ENCODE peak calls at places on chromosomes 11 and 22, in five cellular contexts. One of them, this sample, is unnamed.

GRCh38 chr11:59556883-59557205 is 45.5 kb downstream of the OR4D9 start:
- DNase-seq in stimulated activated CD4-positive, alpha-beta T cell treated with anti-CD3 and anti-CD28 coated beads, Interleukin-2, amount 100 ng/mL, for 48 hours: no peak
- DNase-seq in left lung: no peak
- DNase-seq in KBM-7: no peak
- DNase-seq in M059J: peak; percentile 68
- DNase-seq in this sample: no peak

GRCh38 chr11:107276057-107276456 is 181.6 kb downstream of the CWF19L2 start:
- DNase-seq in left lung: no peak
- DNase-seq in KBM-7: no peak
- DNase-seq in stimulated activated CD4-positive, alpha-beta T cell treated with anti-CD3 and anti-CD28 coated beads, Interleukin-2, amount 100 ng/mL, for 48 hours: no peak
- DNase-seq in M059J: no peak
- DNase-seq in this sample: no peak

GRCh38 chr11:65541093-65542010 is 16.5 kb downstream of the SCYL1 start:
- DNase-seq in M059J: no peak
- DNase-seq in KBM-7: no peak
- DNase-seq in stimulated activated CD4-positive, alpha-beta T cell treated with anti-CD3 and anti-CD28 coated beads, Interleukin-2, amount 100 ng/mL, for 48 hours: no peak
- DNase-seq in left lung: no peak
- DNase-seq in this sample: no peak

GRCh38 chr22:30830907-30831306 is 136.2 kb downstream of the OSBP2 start:
- DNase-seq in KBM-7: no peak
- DNase-seq in M059J: peak; percentile 88
- DNase-seq in stimulated activated CD4-positive, alpha-beta T cell treated with anti-CD3 and anti-CD28 coated beads, Interleukin-2, amount 100 ng/mL, for 48 hours: no peak
- DNase-seq in left lung: no peak
- DNase-seq in this sample: no peak

GRCh38 chr11:14119357-14119756 is 156.8 kb downstream of the SPON1 start:
- DNase-seq in stimulated activated CD4-positive, alpha-beta T cell treated with anti-CD3 and anti-CD28 coated beads, Interleukin-2, amount 100 ng/mL, for 48 hours: no peak
- DNase-seq in M059J: peak; percentile 18
- DNase-seq in KBM-7: no peak
- DNase-seq in left lung: peak; percentile 33
- DNase-seq in this sample: no peak

GRCh38 chr22:44184006-44184405 is 3.3 kb downstream of the PARVG start:
- DNase-seq in KBM-7: no peak
- DNase-seq in M059J: no peak
- DNase-seq in left lung: no peak
- DNase-seq in stimulated activated CD4-positive, alpha-beta T cell treated with anti-CD3 and anti-CD28 coated beads, Interleukin-2, amount 100 ng/mL, for 48 hours: no peak
- DNase-seq in this sample: no peak

GRCh38 chr11:12871788-12872321 is 137.3 kb upstream of the RASSF10 start:
- DNase-seq in left lung: no peak
- DNase-seq in stimulated activated CD4-positive, alpha-beta T cell treated with anti-CD3 and anti-CD28 coated beads, Interleukin-2, amount 100 ng/mL, for 48 hours: no peak
- DNase-seq in KBM-7: no peak
- DNase-seq in M059J: peak; percentile 55
- DNase-seq in this sample: no peak

GRCh38 chr11:112453601-112454577 is 193.2 kb upstream of the PLET1 start:
- DNase-seq in KBM-7: peak; percentile 11
- DNase-seq in left lung: no peak
- DNase-seq in M059J: peak; percentile 51
- DNase-seq in stimulated activated CD4-positive, alpha-beta T cell treated with anti-CD3 and anti-CD28 coated beads, Interleukin-2, amount 100 ng/mL, for 48 hours: peak; percentile 36
- DNase-seq in this sample: peak; percentile 14

GRCh38 chr22:49014227-49015201 is 813.2 kb downstream of the BRD1 start:
- DNase-seq in left lung: no peak
- DNase-seq in M059J: no peak
- DNase-seq in stimulated activated CD4-positive, alpha-beta T cell treated with anti-CD3 and anti-CD28 coated beads, Interleukin-2, amount 100 ng/mL, for 48 hours: no peak
- DNase-seq in KBM-7: no peak
- DNase-seq in this sample: no peak

GRCh38 chr22:38828191-38828590 is 15.6 kb downstream of the NPTXR start:
- DNase-seq in M059J: no peak
- DNase-seq in KBM-7: no peak
- DNase-seq in left lung: no peak
- DNase-seq in stimulated activated CD4-positive, alpha-beta T cell treated with anti-CD3 and anti-CD28 coated beads, Interleukin-2, amount 100 ng/mL, for 48 hours: no peak
- DNase-seq in this sample: no peak

GRCh38 chr22:36160499-36160942 is at the start of gene APOL3:
- DNase-seq in M059J: peak; percentile 40
- DNase-seq in KBM-7: no peak
- DNase-seq in left lung: peak; percentile 69
- DNase-seq in stimulated activated CD4-positive, alpha-beta T cell treated with anti-CD3 and anti-CD28 coated beads, Interleukin-2, amount 100 ng/mL, for 48 hours: no peak
- DNase-seq in this sample: no peak

GRCh38 chr22:35353318-35353717 is 27.6 kb upstream of the HMOX1 start:
- DNase-seq in M059J: no peak
- DNase-seq in stimulated activated CD4-positive, alpha-beta T cell treated with anti-CD3 and anti-CD28 coated beads, Interleukin-2, amount 100 ng/mL, for 48 hours: no peak
- DNase-seq in KBM-7: no peak
- DNase-seq in left lung: peak; percentile 67
- DNase-seq in this sample: no peak

GRCh38 chr11:87866951-87867350 is 308.3 kb downstream of the RAB38 start:
- DNase-seq in left lung: no peak
- DNase-seq in KBM-7: no peak
- DNase-seq in M059J: no peak
- DNase-seq in stimulated activated CD4-positive, alpha-beta T cell treated with anti-CD3 and anti-CD28 coated beads, Interleukin-2, amount 100 ng/mL, for 48 hours: no peak
- DNase-seq in this sample: no peak